ENCODE peak calls at places on chromosome 1, in seven cellular contexts. T is HFFc6, O is aorta, B is T-cell, Y is body of pancreas, U is GM06990, Z is MCF 10A. X is an unnamed sample.

GRCh38 chr1:234507089-234507488 is 28.1 kb upstream of the TARBP1 start:
- DNase-seq in T (no peak), O (no peak), B (no peak), Y (no peak), U (no peak), Z (no peak), X (no peak)

GRCh38 chr1:182715531-182715930 is 31.1 kb upstream of the RGS8 start:
- DNase-seq in T (no peak), O (no peak), B (no peak), Y (no peak), U (no peak), Z (no peak), X (no peak)

GRCh38 chr1:246875041-246876026 is 56.4 kb downstream of the AHCTF1 start:
- DNase-seq in T (peak; percentile 87), O (no peak), B (no peak), Y (no peak), U (peak; percentile 18), Z (peak; percentile 57), X (peak; percentile 40)

GRCh38 chr1:58896211-58897183 is 112.7 kb upstream of the JUN start:
- DNase-seq in T (no peak), O (peak; percentile 72), B (no peak), Y (peak; percentile 82), U (no peak), Z (no peak), X (no peak)

GRCh38 chr1:181160322-181160721 is 71.8 kb downstream of the IER5 start:
- DNase-seq in T (no peak), O (no peak), B (no peak), Y (no peak), U (no peak), Z (no peak), X (no peak)

GRCh38 chr1:67735806-67736627 is 51.0 kb downstream of the GADD45A start:
- DNase-seq in T (peak; percentile 90), O (peak; percentile 79), B (peak; percentile 41), Y (peak; percentile 48), U (peak; percentile 73), Z (peak; percentile 98), X (peak; percentile 63)

GRCh38 chr1:16720403-16721223 is 19.7 kb upstream of the RNU1-4 start:
- DNase-seq in T (peak; percentile 0), O (peak; percentile 34), B (peak; percentile 27), Y (peak; percentile 19), U (no peak), Z (peak; percentile 3), X (peak; percentile 16)

GRCh38 chr1:21590906-21591301 is 78.3 kb downstream of the RAP1GAP start:
- DNase-seq in T (no peak), O (no peak), B (no peak), Y (no peak), U (no peak), Z (no peak), X (no peak)

GRCh38 chr1:6819641-6820040 is 34.4 kb downstream of the CAMTA1 start:
- DNase-seq in T (peak; percentile 18), O (no peak), B (no peak), Y (no peak), U (no peak), Z (no peak), X (no peak)

X was measured in hepatic stellate cell.